ENCODE peak calls at places on chromosomes 7 and 10, in nine cellular contexts. A, K, S, M, B, P, X, Y and U are unnamed samples.

GRCh38 chr10:60549686-60550085 is 160.0 kb upstream of the ANK3 start:
- DNase-seq in Y (no peak), A (no peak), P (no peak), X (peak), B (no peak), M (no peak), S (peak), K (peak), U (no peak)

GRCh38 chr7:103637080-103637479 is 191.1 kb upstream of the SLC26A5 start:
- DNase-seq in S (peak), B (no peak), P (no peak), X (peak), A (no peak), M (peak), Y (no peak), K (no peak), U (peak)

GRCh38 chr10:72081210-72081609 is 7.1 kb downstream of the SPOCK2 start:
- DNase-seq in K (no peak), P (no peak), B (no peak), X (no peak), A (no peak), M (no peak), S (no peak), Y (peak), U (no peak)

GRCh38 chr7:909358-910329 is 33.3 kb downstream of the GET4 start:
- DNase-seq in K (no peak), Y (no peak), A (peak), M (no peak), X (peak), S (peak), P (peak), B (peak), U (no peak)

GRCh38 chr7:129665013-129665401 is 53.5 kb downstream of the NRF1 start:
- DNase-seq in B (peak), S (peak), Y (no peak), X (peak), M (peak), P (peak), K (peak), A (no peak), U (peak)

GRCh38 chr7:25922296-25922695 is 229.7 kb upstream of the NFE2L3 start:
- DNase-seq in S (no peak), K (no peak), A (no peak), P (no peak), Y (no peak), X (no peak), B (no peak), M (no peak), U (no peak)

GRCh38 chr10:54758791-54759190 is 42.2 kb downstream of the PCDH15 start:
- DNase-seq in P (no peak), K (no peak), Y (no peak), M (no peak), X (peak), B (no peak), S (no peak), A (no peak), U (no peak)

GRCh38 chr10:6729071-6729773 is 149.1 kb upstream of the PRKCQ start:
- DNase-seq in B (peak), P (no peak), X (no peak), S (peak), A (no peak), Y (no peak), M (no peak), K (no peak), U (peak)

GRCh38 chr10:43461950-43462349 is 25.0 kb downstream of the ZNF487 start:
- DNase-seq in K (peak), A (peak), Y (peak), X (peak), B (no peak), P (no peak), S (peak), M (peak), U (no peak)

GRCh38 chr10:70267161-70267933 is 16.5 kb downstream of the NPFFR1 start:
- DNase-seq in P (no peak), B (no peak), Y (no peak), A (no peak), S (peak), K (peak), M (peak), X (peak), U (peak)

GRCh38 chr7:33109758-33110238 is 594 bp upstream of the RP9 start:
- DNase-seq in S (peak), Y (peak), X (peak), P (no peak), M (no peak), K (no peak), A (no peak), B (no peak), U (no peak)

GRCh38 chr7:12712236-12712635 is 24.8 kb downstream of the ARL4A start:
- DNase-seq in M (no peak), B (no peak), S (no peak), K (no peak), Y (no peak), A (no peak), X (no peak), P (no peak), U (no peak)

GRCh38 chr10:78981970-78982281 is 86.8 kb upstream of the ZMIZ1 start:
- DNase-seq in X (peak), Y (peak), M (no peak), K (no peak), P (no peak), S (no peak), B (no peak), A (peak), U (no peak)

GRCh38 chr10:114856544-114857287 is 35.1 kb downstream of the FHIP2A start:
- DNase-seq in B (no peak), M (peak), Y (no peak), S (peak), A (no peak), K (peak), X (peak), P (no peak), U (peak)

GRCh38 chr10:31864834-31865518 is 63.7 kb downstream of the ARHGAP12 start:
- DNase-seq in K (peak), A (no peak), Y (no peak), M (no peak), S (peak), X (peak), P (no peak), B (no peak), U (no peak)

GRCh38 chr10:110758898-110759297 is 112.8 kb upstream of the PDCD4 start:
- DNase-seq in S (peak), B (no peak), K (peak), Y (no peak), P (no peak), M (no peak), A (peak), X (peak), U (no peak)

GRCh38 chr7:102138676-102139075 is 148.0 kb upstream of the SH2B2 start:
- DNase-seq in Y (no peak), P (no peak), K (no peak), S (no peak), A (no peak), X (no peak), B (no peak), M (no peak), U (no peak)

GRCh38 chr10:19570991-19571390 is 245.2 kb upstream of the PLXDC2 start:
- DNase-seq in Y (no peak), M (no peak), S (no peak), K (no peak), X (peak), B (no peak), P (no peak), A (no peak), U (no peak)

GRCh38 chr10:63464402-63465292 is 1.1 kb downstream of the JMJD1C start:
- DNase-seq in S (peak), M (no peak), X (peak), K (no peak), A (no peak), Y (no peak), B (no peak), P (no peak), U (no peak)

GRCh38 chr10:14751576-14752330 is 22.9 kb downstream of the FAM107B start:
- DNase-seq in M (no peak), B (peak), Y (peak), X (peak), S (peak), K (no peak), P (peak), A (peak), U (no peak)

GRCh38 chr7:100141554-100141949 is 7.2 kb upstream of the LAMTOR4 start:
- DNase-seq in X (no peak), S (no peak), A (no peak), M (no peak), Y (no peak), P (no peak), K (no peak), B (no peak), U (no peak)

GRCh38 chr7:122675011-122675410 is 23.9 kb downstream of the RNF133 start:
- DNase-seq in S (peak), K (no peak), Y (no peak), P (no peak), M (no peak), B (no peak), X (peak), A (no peak), U (no peak)

GRCh38 chr7:69782917-69783684 is 184.8 kb downstream of the AUTS2 start:
- DNase-seq in X (peak), S (no peak), A (peak), P (peak), M (no peak), B (peak), K (peak), Y (peak), U (no peak)

GRCh38 chr7:1505731-1506550 is 1.8 kb upstream of the INTS1 start:
- DNase-seq in B (no peak), K (no peak), S (no peak), Y (no peak), X (no peak), M (no peak), A (no peak), P (no peak), U (no peak)

GRCh38 chr10:3413937-3414710 is 241.5 kb upstream of the PITRM1 start:
- DNase-seq in B (no peak), X (no peak), K (no peak), M (no peak), S (no peak), A (no peak), Y (no peak), P (no peak), U (no peak)

GRCh38 chr7:71140264-71140663 is 8.3 kb downstream of the GALNT17 start:
- DNase-seq in M (no peak), Y (no peak), X (no peak), A (no peak), K (no peak), B (peak), S (no peak), P (no peak), U (no peak)

GRCh38 chr10:71771821-71772617 is 1.3 kb downstream of the VSIR start:
- DNase-seq in K (no peak), B (peak), A (peak), Y (no peak), X (peak), S (peak), P (peak), M (no peak), U (peak)

GRCh38 chr7:121604627-121605296 is 208.7 kb upstream of the FAM3C start:
- DNase-seq in A (no peak), Y (no peak), B (no peak), P (no peak), K (no peak), M (no peak), X (peak), S (peak), U (no peak)

DNA sequence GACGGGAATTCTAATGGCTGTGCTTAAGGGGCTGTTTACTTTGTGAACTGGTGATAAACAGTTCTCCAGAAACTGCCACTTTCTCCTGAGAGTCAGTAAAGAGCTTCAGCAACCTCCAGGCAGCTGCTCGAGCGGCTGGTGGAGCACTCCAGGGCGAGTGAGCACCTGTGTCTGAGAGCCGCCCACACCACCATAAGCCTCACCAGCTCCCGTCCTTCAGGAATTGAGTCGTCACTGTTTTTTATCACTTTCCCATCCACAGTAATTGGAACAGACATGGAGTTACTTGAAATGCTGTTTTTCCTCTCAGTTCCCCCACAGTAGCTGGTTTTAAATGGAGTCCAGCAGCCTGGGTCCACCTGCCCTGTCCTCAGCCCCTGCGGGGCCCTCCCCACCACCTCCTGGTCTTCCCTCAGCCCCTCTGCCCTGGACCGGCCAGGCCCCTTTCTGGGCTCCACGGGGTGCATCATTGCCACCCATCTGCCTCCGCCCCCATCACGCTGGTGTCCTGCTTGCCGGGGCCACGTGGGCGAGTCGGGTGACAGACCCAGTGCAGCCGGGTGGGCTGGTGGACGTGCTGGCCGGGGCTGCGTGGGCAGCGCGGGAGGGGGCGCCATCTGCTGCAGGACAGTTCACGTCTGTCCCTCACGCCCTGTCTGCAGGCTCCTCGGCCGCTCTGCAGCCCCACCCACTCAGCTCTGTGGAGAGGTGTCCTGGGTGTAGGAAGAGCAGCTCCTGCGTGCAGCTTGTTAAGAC is 56.0 kb downstream of the NKX6-2 start:
- DNase-seq in S (no peak), X (no peak), Y (peak), M (no peak), A (no peak), P (no peak), K (no peak), B (no peak), U (no peak)
- TF ChIP-seq CTCF in S (no peak), X (no peak), Y (no peak), M (no peak), A (no peak), P (no peak), K (no peak), B (no peak), U (no peak)

DNA sequence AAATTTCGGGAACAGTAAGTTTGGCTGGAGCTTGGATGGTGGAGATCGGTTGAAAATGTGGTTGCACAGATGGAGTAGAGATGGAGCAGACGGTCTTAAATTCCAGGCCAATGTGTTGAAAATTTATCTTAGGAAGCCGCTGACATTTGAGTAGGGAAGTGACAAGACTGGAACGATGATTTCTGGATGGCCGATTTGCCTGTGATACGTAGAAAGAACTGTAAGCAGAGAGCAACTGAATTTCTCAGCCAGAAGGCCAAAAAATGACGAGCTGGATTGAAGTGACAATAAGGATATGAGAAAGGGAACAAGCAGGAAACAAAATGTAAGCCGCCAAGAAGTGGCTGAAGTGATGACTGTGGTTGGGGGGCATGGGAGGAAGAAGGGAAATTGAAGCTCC is 690 bp upstream of the ARMC3 start:
- DNase-seq in M (no peak), Y (no peak), P (no peak), X (no peak), B (no peak), K (no peak), A (no peak), S (no peak), U (no peak)
- H3K4me3 ChIP-seq in M (no peak), Y (peak), P (no peak), X (no peak), B (peak), K (peak), A (peak), S (no peak), U (no peak)

GRCh38 chr10:77351386-77351785 is 286.2 kb downstream of the KCNMA1 start:
- DNase-seq in K (no peak), X (peak), A (no peak), M (peak), S (peak), Y (no peak), P (no peak), B (no peak), U (no peak)

GRCh38 chr10:77348711-77349110 is 288.9 kb downstream of the KCNMA1 start:
- DNase-seq in A (no peak), P (no peak), B (no peak), S (no peak), Y (no peak), K (no peak), X (no peak), M (no peak), U (no peak)

GRCh38 chr10:77350134-77350533 is 287.5 kb downstream of the KCNMA1 start:
- DNase-seq in B (no peak), K (no peak), M (no peak), X (no peak), S (no peak), A (no peak), P (no peak), Y (no peak), U (no peak)

GRCh38 chr10:77349226-77349625 is 288.4 kb downstream of the KCNMA1 start:
- DNase-seq in M (no peak), B (no peak), K (no peak), X (peak), Y (no peak), P (no peak), S (no peak), A (no peak), U (no peak)

DNA sequence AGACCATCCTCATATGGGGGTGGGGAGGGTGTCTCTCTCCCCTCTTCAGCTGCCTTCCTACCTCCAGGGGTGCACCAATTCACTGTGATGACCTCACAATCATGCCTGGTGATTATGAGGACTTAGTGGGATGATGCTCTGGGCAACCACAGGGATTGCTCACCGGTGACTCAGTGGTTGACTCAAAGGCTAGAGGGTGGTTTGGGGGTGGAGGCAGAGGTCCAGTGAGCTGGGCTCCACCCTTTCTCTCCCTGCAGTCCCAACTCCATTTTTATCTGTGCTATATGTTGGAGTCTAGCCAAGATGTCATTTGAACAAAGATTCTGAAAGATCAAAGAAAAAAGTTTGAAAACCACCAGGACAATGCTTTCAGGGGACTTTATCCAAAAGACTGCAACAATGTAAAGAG is 286.9 kb downstream of the KCNMA1 start:
- DNase-seq in A (no peak), K (peak), X (peak), Y (no peak), P (peak), S (peak), M (peak), B (peak), U (peak)
- TF ChIP-seq CTCF in A (no peak), K (no peak), X (peak), Y (no peak), P (no peak), S (peak), M (peak), B (no peak), U (peak)

GRCh38 chr7:73648593-73649332 is 18.9 kb upstream of the VPS37D start:
- DNase-seq in K (no peak), B (no peak), A (no peak), X (no peak), M (no peak), S (no peak), Y (no peak), P (no peak), U (no peak)
- H3K4me3 ChIP-seq in K (no peak), B (no peak), A (no peak), X (no peak), M (no peak), S (no peak), Y (no peak), P (no peak), U (no peak)

GRCh38 chr7:16432425-16432731 is 11.0 kb upstream of the CRPPA start:
- DNase-seq in A (no peak), M (no peak), B (no peak), P (no peak), X (no peak), K (no peak), Y (no peak), S (no peak), U (no peak)
- TF ChIP-seq CTCF in A (no peak), M (no peak), B (no peak), P (no peak), X (no peak), K (no peak), Y (no peak), S (no peak), U (no peak)